ENCODE peak calls at places on chromosome 19, in six cellular contexts. D is HAP-1; E is B cell; H is T follicular helper cell; O is activated B cell treated with CpG ODN at 0.5 μM for 24 hours; Q is activated CD8-positive, alpha-beta memory T cell treated with anti-CD3 and anti-CD28 coated beads for 4 hours. Z is an unnamed sample.
A peak's percentile ranks its signal among the peaks of the same experiment; 100 is the strongest.

GRCh38 chr19:5078666-5079409 is 109.9 kb downstream of the KDM4B start:
- DNase-seq in O (no peak), Q (no peak), H (no peak), D (no peak), E (no peak), Z (no peak)

GRCh38 chr19:10339380-10339960 is at the start of gene ICAM3:
- DNase-seq in H (peak; percentile 22), Q (peak; percentile 16), D (no peak), E (peak; percentile 82), O (peak; percentile 62), Z (no peak)

GRCh38 chr19:41547569-41547968 is 28.4 kb upstream of the CEACAM21 start:
- DNase-seq in O (no peak), Q (no peak), H (no peak), E (no peak), D (no peak), Z (no peak)

GRCh38 chr19:20238025-20238623 is 71.1 kb downstream of the ZNF486 start:
- DNase-seq in D (no peak), H (peak; percentile 84), O (peak; percentile 79), E (peak; percentile 90), Q (peak; percentile 66), Z (peak; percentile 77)

GRCh38 chr19:55156202-55157063 is 1.1 kb downstream of the TNNI3 start:
- DNase-seq in O (no peak), D (peak; percentile 90), Q (no peak), H (no peak), E (no peak), Z (no peak)

GRCh38 chr19:40254714-40255418 is 28.4 kb upstream of the CCNP start:
- DNase-seq in D (no peak), E (no peak), H (no peak), Q (no peak), O (no peak), Z (no peak)

GRCh38 chr19:307111-307531 is 15.9 kb upstream of the PLPP2 start:
- DNase-seq in O (no peak), D (no peak), E (no peak), H (no peak), Q (no peak), Z (no peak)

GRCh38 chr19:15159251-15159650 is 41.5 kb downstream of the NOTCH3 start:
- DNase-seq in Q (no peak), H (no peak), O (no peak), D (no peak), E (no peak), Z (no peak)

GRCh38 chr19:4556574-4557185 is 2.8 kb downstream of the SEMA6B start:
- DNase-seq in E (no peak), O (no peak), Q (no peak), H (no peak), D (peak; percentile 86), Z (peak; percentile 38)

GRCh38 chr19:7911509-7912143 is 3.0 kb upstream of the TGFBR3L start:
- DNase-seq in D (no peak), O (no peak), H (no peak), Q (no peak), E (no peak), Z (no peak)

GRCh38 chr19:752652-753517 is 2.0 kb downstream of the MISP start:
- DNase-seq in H (no peak), Q (no peak), E (no peak), D (peak; percentile 44), O (no peak), Z (no peak)

GRCh38 chr19:6260912-6261636 is 18.7 kb downstream of the MLLT1 start:
- DNase-seq in H (peak; percentile 10), Q (no peak), E (no peak), D (peak; percentile 72), O (no peak), Z (peak; percentile 30)

GRCh38 chr19:7505682-7506384 is 10.1 kb upstream of the ZNF358 start:
- DNase-seq in Q (no peak), E (no peak), O (no peak), H (no peak), D (peak; percentile 74), Z (no peak)

GRCh38 chr19:35545855-35546381 is 492 bp downstream of the TMEM147 start:
- DNase-seq in O (no peak), E (peak; percentile 45), Q (peak; percentile 42), H (no peak), D (peak; percentile 76), Z (no peak)

GRCh38 chr19:2044709-2045500 is 6.1 kb downstream of the MKNK2 start:
- DNase-seq in E (peak; percentile 39), Q (no peak), H (no peak), D (no peak), O (no peak), Z (no peak)

GRCh38 chr19:47228168-47228936 is 2.6 kb downstream of the BBC3 start:
- DNase-seq in E (no peak), Q (no peak), H (peak; percentile 22), O (peak; percentile 51), D (peak; percentile 73), Z (no peak)

GRCh38 chr19:4178990-4179389 is 3.4 kb downstream of the SIRT6 start:
- DNase-seq in H (no peak), D (no peak), O (no peak), Q (no peak), E (no peak), Z (no peak)

GRCh38 chr19:55353803-55354697 is 469 bp downstream of the COX6B2 start:
- DNase-seq in O (peak; percentile 66), E (peak; percentile 46), H (peak; percentile 59), D (peak; percentile 88), Q (no peak), Z (peak; percentile 28)

GRCh38 chr19:41098762-41099161 is 10.5 kb downstream of the CYP2A13 start:
- DNase-seq in E (no peak), H (no peak), D (no peak), O (no peak), Q (no peak), Z (peak; percentile 16)

GRCh38 chr19:2602391-2603181 is 99.9 kb downstream of the GNG7 start:
- DNase-seq in E (no peak), O (no peak), H (no peak), Q (no peak), D (no peak), Z (peak; percentile 68)

GRCh38 chr19:7602240-7602934 is 6.7 kb downstream of the CAMSAP3 start:
- DNase-seq in O (no peak), H (no peak), D (no peak), Q (no peak), E (no peak), Z (no peak)

GRCh38 chr19:51440846-51441409 is 17.3 kb downstream of the SIGLEC8 start:
- DNase-seq in D (no peak), Q (peak; percentile 61), H (no peak), O (no peak), E (no peak), Z (no peak)

GRCh38 chr19:22606212-22606553 is 27.9 kb upstream of the ZNF492 start:
- DNase-seq in O (no peak), H (no peak), D (no peak), E (no peak), Q (no peak), Z (no peak)